ENCODE peak calls at places on chromosomes 2 and 18, in eight cellular contexts. E is GM23338, A is HCT116, K is GM23248, H is MM.1S, R is OCI-LY7, D is SK-N-SH, F is hepatocyte. L is an unnamed sample.
A peak's percentile ranks its signal among the peaks of the same experiment; 100 is the strongest.

GRCh38 chr2:71603851-71604708 is 150.7 kb downstream of the DYSF start:
- DNase-seq in E (no peak), A (no peak), K (no peak), H (no peak), R (no peak), D (no peak), F (no peak), L (no peak)

GRCh38 chr2:128499367-128500135 is 180.9 kb upstream of the HS6ST1 start:
- DNase-seq in E (no peak), A (no peak), K (no peak), H (no peak), R (no peak), D (no peak), F (no peak), L (no peak)

GRCh38 chr18:54752185-54752584 is 76.1 kb upstream of the RAB27B start:
- DNase-seq in E (no peak), A (no peak), K (no peak), H (no peak), R (no peak), D (no peak), F (no peak), L (no peak)

GRCh38 chr2:67006373-67006960 is 390.7 kb upstream of the ETAA1 start:
- DNase-seq in E (no peak), A (no peak), K (no peak), H (no peak), R (no peak), D (peak; percentile 22), F (no peak), L (no peak)

GRCh38 chr2:101418704-101419663 is 31.7 kb upstream of the CREG2 start:
- DNase-seq in E (peak; percentile 84), A (peak; percentile 49), K (peak; percentile 82), H (peak; percentile 33), R (peak; percentile 67), D (peak; percentile 69), F (peak; percentile 85), L (peak; percentile 89)

GRCh38 chr2:6943523-6943922 is 26.3 kb downstream of the RNF144A start:
- DNase-seq in E (no peak), A (no peak), K (no peak), H (no peak), R (no peak), D (no peak), F (no peak), L (no peak)

GRCh38 chr2:45237850-45238542 is 228.7 kb upstream of the SIX2 start:
- DNase-seq in E (no peak), A (peak; percentile 16), K (peak; percentile 97), H (peak; percentile 47), R (no peak), D (no peak), F (peak; percentile 76), L (peak; percentile 99)

GRCh38 chr18:48405108-48405507 is 4.1 kb downstream of the ZBTB7C start:
- DNase-seq in E (no peak), A (no peak), K (peak; percentile 79), H (no peak), R (no peak), D (peak; percentile 33), F (no peak), L (peak; percentile 42)

GRCh38 chr2:222568866-222569265 is 87.0 kb downstream of the FARSB start:
- DNase-seq in E (peak; percentile 32), A (no peak), K (peak; percentile 62), H (no peak), R (no peak), D (no peak), F (no peak), L (peak; percentile 78)

GRCh38 chr2:239035361-239035814 is 187.5 kb downstream of the TWIST2 start:
- DNase-seq in E (peak; percentile 73), A (peak; percentile 4), K (peak; percentile 59), H (peak; percentile 39), R (peak; percentile 35), D (peak; percentile 98), F (peak; percentile 55), L (peak; percentile 57)

GRCh38 chr2:25115902-25116301 is 52.5 kb downstream of the POMC start:
- DNase-seq in E (no peak), A (no peak), K (peak; percentile 68), H (no peak), R (no peak), D (no peak), F (peak; percentile 30), L (no peak)

GRCh38 chr2:11738589-11739436 is 7.6 kb upstream of the LPIN1 start:
- DNase-seq in E (peak; percentile 63), A (peak; percentile 39), K (peak; percentile 91), H (peak; percentile 56), R (peak; percentile 49), D (peak; percentile 64), F (peak; percentile 77), L (peak; percentile 71)

GRCh38 chr18:24827500-24827899 is 367.1 kb downstream of the HRH4 start:
- DNase-seq in E (no peak), A (no peak), K (peak; percentile 34), H (no peak), R (no peak), D (no peak), F (no peak), L (no peak)

GRCh38 chr2:240584486-240585031 is 2.0 kb upstream of the CAPN10 start:
- DNase-seq in E (peak; percentile 65), A (no peak), K (peak; percentile 19), H (peak; percentile 97), R (peak; percentile 97), D (no peak), F (no peak), L (peak; percentile 36)

GRCh38 chr2:109280804-109281203 is 151.8 kb downstream of the SH3RF3 start:
- DNase-seq in E (no peak), A (no peak), K (no peak), H (no peak), R (no peak), D (no peak), F (no peak), L (no peak)

GRCh38 chr2:212536385-212537310 is 2.0 kb downstream of the ERBB4 start:
- DNase-seq in E (peak; percentile 67), A (no peak), K (peak; percentile 27), H (no peak), R (no peak), D (peak; percentile 34), F (no peak), L (no peak)

GRCh38 chr2:83475371-83475770 is 983.7 kb downstream of the SUCLG1 start:
- DNase-seq in E (no peak), A (no peak), K (no peak), H (no peak), R (no peak), D (no peak), F (no peak), L (no peak)

GRCh38 chr18:10006261-10006903 is 92.6 kb downstream of the VAPA start:
- DNase-seq in E (no peak), A (no peak), K (peak; percentile 47), H (no peak), R (peak; percentile 30), D (peak; percentile 50), F (peak; percentile 23), L (peak; percentile 27)

GRCh38 chr18:2986150-2986865 is 26.6 kb downstream of the LPIN2 start:
- DNase-seq in E (no peak), A (no peak), K (no peak), H (no peak), R (no peak), D (no peak), F (no peak), L (no peak)

GRCh38 chr2:74419345-74419744 is 2.1 kb downstream of the C2orf81 start:
- DNase-seq in E (no peak), A (no peak), K (no peak), H (no peak), R (peak; percentile 28), D (no peak), F (no peak), L (no peak)

GRCh38 chr18:25345432-25345831 is 6.5 kb downstream of the ZNF521 start:
- DNase-seq in E (no peak), A (no peak), K (peak; percentile 38), H (no peak), R (no peak), D (no peak), F (no peak), L (no peak)

GRCh38 chr18:33470229-33470628 is 29.7 kb upstream of the CCDC178 start:
- DNase-seq in E (no peak), A (no peak), K (no peak), H (no peak), R (no peak), D (no peak), F (no peak), L (peak; percentile 57)

GRCh38 chr2:101502095-101502494 is 27.2 kb upstream of the RFX8 start:
- DNase-seq in E (no peak), A (no peak), K (no peak), H (no peak), R (no peak), D (no peak), F (no peak), L (no peak)

GRCh38 chr2:105373895-105374401 is 24.9 kb downstream of the FHL2 start:
- DNase-seq in E (no peak), A (no peak), K (no peak), H (peak; percentile 91), R (no peak), D (no peak), F (no peak), L (no peak)

GRCh38 chr18:56702946-56703345 is 51.8 kb downstream of the WDR7 start:
- DNase-seq in E (peak; percentile 65), A (peak; percentile 58), K (peak; percentile 68), H (peak; percentile 25), R (peak; percentile 26), D (peak; percentile 54), F (peak; percentile 50), L (peak; percentile 76)

GRCh38 chr18:47611649-47612048 is 318.8 kb downstream of the SMAD2 start:
- DNase-seq in E (no peak), A (no peak), K (no peak), H (no peak), R (no peak), D (no peak), F (no peak), L (no peak)

GRCh38 chr2:238302076-238302475 is 13.7 kb upstream of the PER2 start:
- DNase-seq in E (no peak), A (no peak), K (peak; percentile 36), H (no peak), R (no peak), D (no peak), F (no peak), L (no peak)

GRCh38 chr2:176122633-176123482 is at the start of gene HOXD9:
- DNase-seq in E (no peak), A (no peak), K (peak; percentile 91), H (no peak), R (no peak), D (peak; percentile 93), F (no peak), L (no peak)
- TF ChIP-seq EZH2phosphoT487 in E (peak; percentile 88), A (no peak), K (no peak), H (no peak), R (no peak), D (no peak), F (peak; percentile 88), L (no peak)

GRCh38 chr18:23259701-23260661 is 124.7 kb downstream of the CABLES1 start:
- DNase-seq in E (peak; percentile 80), A (no peak), K (peak; percentile 87), H (no peak), R (peak; percentile 74), D (peak; percentile 80), F (peak; percentile 89), L (peak; percentile 89)
- H3K4me3 ChIP-seq in E (peak overlapping the region; percentile 3), A (no peak overlapping the region), K (peak overlapping the region; percentile 45), H (no peak overlapping the region), R (peak overlapping the region; percentile 4), D (no peak overlapping the region), F (no peak overlapping the region), L (peak overlapping the region; percentile 48)

GRCh38 chr2:207640661-207641060 is 15.5 kb upstream of the METTL21A start:
- DNase-seq in E (no peak), A (no peak), K (no peak), H (no peak), R (no peak), D (no peak), F (no peak), L (no peak)
- H3K9me2 ChIP-seq in E (no peaks in the 10 kb centered on the region), A (no peaks in the 10 kb centered on the region), K (no peaks in the 10 kb centered on the region), H (no peaks in the 10 kb centered on the region), R (no peaks in the 10 kb centered on the region), D (no peaks in the 10 kb centered on the region), F (no peaks in the 10 kb centered on the region), L (no peaks in the 10 kb centered on the region)

GRCh38 chr2:224712346-224712745 is 3.8 kb downstream of the CCDC195 start:
- DNase-seq in E (no peak), A (no peak), K (peak; percentile 42), H (no peak), R (no peak), D (peak; percentile 8), F (peak; percentile 6), L (no peak)
- TF ChIP-seq EZH2phosphoT487 in E (no peak), A (no peak), K (no peak), H (no peak), R (no peak), D (no peak), F (no peak), L (no peak)

L was measured in PC-3.